ENCODE peak calls at places on chromosomes 1 and 21, in four cellular contexts. K, E, W and G are unnamed samples.

GRCh38 chr1:188723332-188724020 is 1754.2 kb downstream of the BRINP3 start:
- DNase-seq in K (no peak), E (no peak), W (no peak), G (no peak)

GRCh38 chr1:29057700-29058099 is 66.0 kb downstream of the TMEM200B start:
- DNase-seq in K (no peak), E (no peak), W (no peak), G (no peak)

GRCh38 chr1:65175171-65176070 is 27.4 kb downstream of the AK4 start:
- DNase-seq in K (no peak), E (no peak), W (no peak), G (no peak)

GRCh38 chr21:29175408-29176147 is 45.1 kb downstream of the MAP3K7CL start:
- DNase-seq in K (no peak), E (no peak), W (no peak), G (peak; percentile 77)

GRCh38 chr21:44653123-44653522 is 1.3 kb downstream of the KRTAP12-4 start:
- DNase-seq in K (no peak), E (no peak), W (peak; percentile 40), G (no peak)

GRCh38 chr1:107405241-107405640 is 264.4 kb downstream of the NTNG1 start:
- DNase-seq in K (no peak), E (no peak), W (no peak), G (no peak)

GRCh38 chr1:228469413-228470162 is 17.6 kb upstream of the RNF187 start:
- DNase-seq in K (no peak), E (no peak), W (no peak), G (no peak)

GRCh38 chr1:66090863-66091457 is 298.3 kb downstream of the PDE4B start:
- DNase-seq in K (no peak), E (no peak), W (no peak), G (no peak)

GRCh38 chr1:205604825-205605544 is 26.8 kb downstream of the ELK4 start:
- DNase-seq in K (no peak), E (no peak), W (no peak), G (no peak)

GRCh38 chr1:39050001-39050400 is 23.9 kb downstream of the NDUFS5 start:
- DNase-seq in K (no peak), E (no peak), W (no peak), G (no peak)

GRCh38 chr1:226640288-226640687 is 91.7 kb downstream of the STUM start:
- DNase-seq in K (no peak), E (no peak), W (no peak), G (no peak)

GRCh38 chr1:209774592-209774991 is 9.8 kb downstream of the C1orf74 start:
- DNase-seq in K (peak; percentile 32), E (no peak), W (no peak), G (no peak)

GRCh38 chr21:34227386-34227852 is 136.4 kb upstream of the KCNE2 start:
- DNase-seq in K (no peak), E (no peak), W (no peak), G (no peak)

GRCh38 chr1:39392851-39393573 is 98.4 kb upstream of the BMP8A start:
- DNase-seq in K (no peak), E (no peak), W (no peak), G (no peak)

GRCh38 chr21:46268371-46268770 is 17.0 kb downstream of the MCM3AP start:
- DNase-seq in K (no peak), E (no peak), W (no peak), G (no peak)

GRCh38 chr21:46168238-46168637 is 12.9 kb upstream of the FTCD start:
- DNase-seq in K (no peak), E (no peak), W (no peak), G (no peak)

GRCh38 chr1:236753554-236753953 is 41.5 kb upstream of the MTR start:
- DNase-seq in K (no peak), E (peak; percentile 58), W (peak; percentile 33), G (peak; percentile 63)

GRCh38 chr21:35284199-35284598 is 235.1 kb upstream of the RUNX1 start:
- DNase-seq in K (no peak), E (no peak), W (no peak), G (no peak)

GRCh38 chr1:164683235-164683634 is 124.3 kb downstream of the PBX1 start:
- DNase-seq in K (no peak), E (no peak), W (no peak), G (no peak)

GRCh38 chr1:111735858-111736544 is 3.2 kb downstream of the INKA2 start:
- DNase-seq in K (no peak), E (no peak), W (no peak), G (no peak)
- TF ChIP-seq MXI1 in K (no peak), E (no peak), W (no peak), G (no peak)

DNA sequence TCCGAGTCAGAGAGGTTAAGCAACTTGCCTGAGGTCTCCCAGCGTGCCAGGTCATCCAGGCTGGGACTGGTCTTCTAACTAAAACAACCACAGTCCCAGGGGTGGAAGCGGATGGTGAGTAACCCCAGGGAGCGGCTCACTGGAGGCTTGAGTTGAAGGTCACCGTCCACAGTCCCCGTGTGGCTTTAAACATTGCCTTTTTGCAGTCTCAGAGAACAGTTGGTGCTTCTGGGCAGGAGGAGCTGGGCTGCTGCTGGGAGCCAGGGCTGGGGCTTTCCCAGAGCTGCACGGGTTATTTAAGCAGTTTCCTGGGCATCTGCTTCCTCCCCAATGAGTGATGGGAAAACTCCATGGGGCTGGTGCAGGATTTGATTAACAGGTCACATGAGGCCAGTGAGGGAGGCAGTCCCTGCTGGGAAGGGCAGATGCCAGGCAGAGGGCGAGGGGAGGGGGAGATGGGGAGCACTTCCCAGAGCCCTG is 12.3 kb downstream of the ARHGEF10L start:
- DNase-seq in K (no peak), E (peak; percentile 89), W (no peak), G (no peak)
- TF ChIP-seq NFIC in K (no peak), E (no peak), W (no peak), G (no peak)

GRCh38 chr1:43123031-43123430 is 49.1 kb downstream of the EBNA1BP2 start:
- DNase-seq in K (no peak), E (no peak), W (no peak), G (no peak)

GRCh38 chr1:43121251-43121650 is 50.8 kb downstream of the EBNA1BP2 start:
- DNase-seq in K (no peak), E (no peak), W (no peak), G (no peak)
- TF ChIP-seq TAF1 in K (no peak), E (no peak), W (no peak), G (no peak)

GRCh38 chr1:119873166-119874025 is 22.9 kb downstream of the ADAM30 start:
- DNase-seq in K (no peak), E (no peak), W (no peak), G (no peak)
- TF ChIP-seq MXI1 in K (no peak), E (no peak), W (no peak), G (no peak)

GRCh38 chr1:145995964-145996432 is 381 bp downstream of the TXNIP start:
- DNase-seq in K (no peak), E (no peak), W (peak; percentile 36), G (no peak)

GRCh38 chr1:145995148-145995851 is 1.1 kb downstream of the TXNIP start:
- DNase-seq in K (no peak), E (no peak), W (peak; percentile 41), G (no peak)

GRCh38 chr1:145992958-145993617 is 3.3 kb downstream of the TXNIP start:
- DNase-seq in K (no peak), E (no peak), W (no peak), G (no peak)

GRCh38 chr1:145993618-145994390 is 2.6 kb downstream of the TXNIP start:
- DNase-seq in K (no peak), E (no peak), W (peak; percentile 36), G (no peak)

GRCh38 chr1:145994391-145995120 is 1.8 kb downstream of the TXNIP start:
- DNase-seq in K (no peak), E (no peak), W (no peak), G (no peak)
- TF ChIP-seq NFIC in K (no peak), E (no peak), W (peak; percentile 26), G (no peak)

GRCh38 chr1:21201650-21202049 is 25.0 kb upstream of the EIF4G3 start:
- DNase-seq in K (no peak), E (no peak), W (no peak), G (no peak)

GRCh38 chr1:21200767-21201166 is 24.1 kb upstream of the EIF4G3 start:
- DNase-seq in K (no peak), E (no peak), W (no peak), G (no peak)

GRCh38 chr1:21205416-21205815 is 28.7 kb upstream of the EIF4G3 start:
- DNase-seq in K (no peak), E (no peak), W (no peak), G (no peak)

GRCh38 chr1:21206117-21206516 is 29.4 kb upstream of the EIF4G3 start:
- DNase-seq in K (no peak), E (no peak), W (no peak), G (no peak)
- TF ChIP-seq TAF1 in K (no peak), E (no peak), W (no peak), G (no peak)